ENCODE peak calls at places on chromosomes 4 and X, in six cellular contexts. One of them, this sample, is unnamed.

GRCh38 chr4:90211174-90211573 is 84.0 kb downstream of the CCSER1 start:
- DNase-seq in astrocyte: no peak
- DNase-seq in AG09309: no peak
- DNase-seq in mesothelial cell of epicardium: no peak
- DNase-seq in lower lobe of right lung: no peak
- DNase-seq in HCT116: no peak
- DNase-seq in this sample: no peak

GRCh38 chr4:159363376-159363775 is 260.5 kb downstream of the RAPGEF2 start:
- DNase-seq in mesothelial cell of epicardium: no peak
- DNase-seq in HCT116: no peak
- DNase-seq in AG09309: no peak
- DNase-seq in lower lobe of right lung: no peak
- DNase-seq in astrocyte: peak
- DNase-seq in this sample: no peak

GRCh38 chrX:153880440-153880815 is 5.5 kb downstream of the L1CAM start:
- DNase-seq in astrocyte: no peak
- DNase-seq in mesothelial cell of epicardium: no peak
- DNase-seq in HCT116: no peak
- DNase-seq in lower lobe of right lung: no peak
- DNase-seq in AG09309: no peak
- DNase-seq in this sample: no peak

GRCh38 chr4:123622572-123622971 is 226.0 kb downstream of the SPRY1 start:
- DNase-seq in lower lobe of right lung: no peak
- DNase-seq in HCT116: no peak
- DNase-seq in mesothelial cell of epicardium: no peak
- DNase-seq in AG09309: no peak
- DNase-seq in astrocyte: no peak
- DNase-seq in this sample: no peak

GRCh38 chr4:139718833-139719232 is 53.2 kb downstream of the MGST2 start:
- DNase-seq in AG09309: no peak
- DNase-seq in astrocyte: no peak
- DNase-seq in HCT116: no peak
- DNase-seq in mesothelial cell of epicardium: no peak
- DNase-seq in lower lobe of right lung: no peak
- DNase-seq in this sample: no peak

GRCh38 chr4:158571736-158572135 is 50.1 kb downstream of the RXFP1 start:
- DNase-seq in astrocyte: no peak
- DNase-seq in HCT116: no peak
- DNase-seq in mesothelial cell of epicardium: no peak
- DNase-seq in lower lobe of right lung: no peak
- DNase-seq in AG09309: no peak
- DNase-seq in this sample: no peak

GRCh38 chr4:85837334-85837733 is 362.4 kb downstream of the ARHGAP24 start:
- DNase-seq in HCT116: no peak
- DNase-seq in astrocyte: no peak
- DNase-seq in mesothelial cell of epicardium: no peak
- DNase-seq in AG09309: no peak
- DNase-seq in lower lobe of right lung: no peak
- DNase-seq in this sample: no peak

GRCh38 chr4:41505161-41505653 is 32.8 kb upstream of the LIMCH1 start:
- DNase-seq in lower lobe of right lung: no peak
- DNase-seq in mesothelial cell of epicardium: no peak
- DNase-seq in astrocyte: peak
- DNase-seq in HCT116: no peak
- DNase-seq in AG09309: no peak
- DNase-seq in this sample: no peak

GRCh38 chr4:40176602-40177001 is 20.2 kb upstream of the RHOH start:
- DNase-seq in lower lobe of right lung: no peak
- DNase-seq in HCT116: no peak
- DNase-seq in AG09309: no peak
- DNase-seq in astrocyte: no peak
- DNase-seq in mesothelial cell of epicardium: no peak
- DNase-seq in this sample: no peak

GRCh38 chrX:118779581-118779980 is 44.0 kb upstream of the ZCCHC12 start:
- DNase-seq in mesothelial cell of epicardium: no peak
- DNase-seq in HCT116: no peak
- DNase-seq in lower lobe of right lung: no peak
- DNase-seq in AG09309: no peak
- DNase-seq in astrocyte: no peak
- DNase-seq in this sample: no peak

GRCh38 chr4:89110541-89110985 is 770 bp upstream of the TIGD2 start:
- DNase-seq in astrocyte: no peak
- DNase-seq in mesothelial cell of epicardium: no peak
- DNase-seq in lower lobe of right lung: no peak
- DNase-seq in HCT116: no peak
- DNase-seq in AG09309: no peak
- DNase-seq in this sample: no peak

GRCh38 chr4:158771776-158772175 is 3.0 kb downstream of the FNIP2 start:
- DNase-seq in lower lobe of right lung: no peak
- DNase-seq in mesothelial cell of epicardium: no peak
- DNase-seq in astrocyte: no peak
- DNase-seq in AG09309: no peak
- DNase-seq in HCT116: no peak
- DNase-seq in this sample: no peak

GRCh38 chrX:83419030-83419792 is 88.9 kb upstream of the POU3F4 start:
- DNase-seq in astrocyte: no peak
- DNase-seq in HCT116: no peak
- DNase-seq in mesothelial cell of epicardium: no peak
- DNase-seq in AG09309: no peak
- DNase-seq in lower lobe of right lung: no peak
- DNase-seq in this sample: no peak

GRCh38 chr4:15493411-15493810 is 23.7 kb downstream of the CC2D2A start:
- DNase-seq in astrocyte: no peak
- DNase-seq in HCT116: no peak
- DNase-seq in AG09309: no peak
- DNase-seq in lower lobe of right lung: no peak
- DNase-seq in mesothelial cell of epicardium: no peak
- DNase-seq in this sample: no peak

GRCh38 chr4:8846046-8846720 is 25.5 kb downstream of the HMX1 start:
- DNase-seq in mesothelial cell of epicardium: no peak
- DNase-seq in AG09309: no peak
- DNase-seq in astrocyte: no peak
- DNase-seq in lower lobe of right lung: peak
- DNase-seq in HCT116: no peak
- DNase-seq in this sample: peak

GRCh38 chr4:38281416-38282071 is 321.3 kb downstream of the PTTG2 start:
- DNase-seq in HCT116: no peak
- DNase-seq in astrocyte: peak
- DNase-seq in mesothelial cell of epicardium: no peak
- DNase-seq in lower lobe of right lung: no peak
- DNase-seq in AG09309: no peak
- DNase-seq in this sample: no peak

GRCh38 chr4:134364928-134365327 is 163.3 kb upstream of the PABPC4L start:
- DNase-seq in lower lobe of right lung: no peak
- DNase-seq in HCT116: no peak
- DNase-seq in mesothelial cell of epicardium: no peak
- DNase-seq in astrocyte: no peak
- DNase-seq in AG09309: no peak
- DNase-seq in this sample: no peak

GRCh38 chr4:139734201-139734874 is 68.7 kb downstream of the MGST2 start:
- DNase-seq in mesothelial cell of epicardium: no peak
- DNase-seq in lower lobe of right lung: no peak
- DNase-seq in AG09309: peak
- DNase-seq in astrocyte: peak
- DNase-seq in HCT116: no peak
- DNase-seq in this sample: no peak

GRCh38 chr4:96009720-96010119 is 169.8 kb downstream of the PDHA2 start:
- DNase-seq in mesothelial cell of epicardium: no peak
- DNase-seq in astrocyte: peak
- DNase-seq in lower lobe of right lung: no peak
- DNase-seq in HCT116: no peak
- DNase-seq in AG09309: no peak
- DNase-seq in this sample: no peak

GRCh38 chr4:823093-823760 is 2.7 kb downstream of the CPLX1 start:
- DNase-seq in lower lobe of right lung: no peak
- DNase-seq in HCT116: no peak
- DNase-seq in AG09309: no peak
- DNase-seq in mesothelial cell of epicardium: no peak
- DNase-seq in astrocyte: no peak
- DNase-seq in this sample: no peak

DNA sequence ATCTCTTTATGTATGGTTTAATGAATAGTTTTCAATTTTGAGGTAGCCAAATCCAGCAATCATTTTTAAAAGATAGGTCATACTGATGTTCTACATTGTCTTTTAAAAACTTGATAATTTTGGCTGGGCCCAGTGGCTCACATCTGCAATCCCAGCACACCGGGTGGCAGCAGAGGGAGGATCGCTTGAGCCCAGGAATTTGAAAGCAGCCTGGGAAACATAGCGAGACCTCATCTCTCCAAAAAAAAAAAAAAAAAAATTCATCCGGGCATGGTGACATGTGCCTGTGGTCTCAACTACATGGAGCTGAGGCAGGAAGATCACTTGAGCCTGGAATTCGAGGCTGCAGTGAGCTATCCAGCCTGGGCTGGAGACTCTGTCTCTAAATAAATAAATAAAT is 419.8 kb downstream of the GALNTL6 start:
- DNase-seq in HCT116: peak
- DNase-seq in AG09309: no peak
- DNase-seq in mesothelial cell of epicardium: no peak
- DNase-seq in lower lobe of right lung: no peak
- DNase-seq in astrocyte: no peak
- DNase-seq in this sample: no peak
- TF ChIP-seq CTCF in HCT116: peak
- TF ChIP-seq CTCF in AG09309: no peak
- TF ChIP-seq CTCF in mesothelial cell of epicardium: no peak
- TF ChIP-seq CTCF in lower lobe of right lung: no peak
- TF ChIP-seq CTCF in astrocyte: no peak
- TF ChIP-seq CTCF in this sample: no peak

GRCh38 chr4:182932651-182933050 is 15.5 kb upstream of the DCTD start:
- DNase-seq in lower lobe of right lung: no peak
- DNase-seq in mesothelial cell of epicardium: no peak
- DNase-seq in astrocyte: no peak
- DNase-seq in HCT116: no peak
- DNase-seq in AG09309: no peak
- DNase-seq in this sample: no peak

GRCh38 chr4:182939680-182940079 is 22.5 kb upstream of the DCTD start:
- DNase-seq in astrocyte: no peak
- DNase-seq in lower lobe of right lung: no peak
- DNase-seq in mesothelial cell of epicardium: no peak
- DNase-seq in HCT116: no peak
- DNase-seq in AG09309: no peak
- DNase-seq in this sample: no peak

GRCh38 chr4:182937268-182938208 is 20.4 kb upstream of the DCTD start:
- DNase-seq in astrocyte: no peak
- DNase-seq in AG09309: no peak
- DNase-seq in HCT116: no peak
- DNase-seq in lower lobe of right lung: no peak
- DNase-seq in mesothelial cell of epicardium: no peak
- DNase-seq in this sample: no peak

DNA sequence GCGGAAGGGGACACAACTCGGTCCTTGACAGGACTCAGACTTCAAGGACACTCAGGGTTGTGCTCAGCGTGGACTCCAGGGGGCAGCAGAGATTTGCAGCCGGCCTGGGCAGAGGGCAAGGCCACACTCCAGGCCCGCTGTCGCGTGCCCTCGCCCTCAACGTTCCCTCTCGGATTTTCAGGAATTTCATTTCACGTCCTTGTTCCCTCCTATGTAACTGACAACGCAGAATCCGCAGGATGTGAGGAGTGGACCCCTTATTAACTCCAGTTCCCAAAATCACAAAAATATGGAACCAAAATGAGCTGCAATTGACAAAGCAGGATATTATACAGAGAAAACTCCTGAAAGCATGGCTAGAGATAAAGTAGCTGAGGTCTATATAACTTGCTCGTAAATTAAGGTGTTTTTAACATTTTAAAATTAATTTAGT is 21.0 kb upstream of the DCTD start:
- DNase-seq in AG09309: no peak
- DNase-seq in lower lobe of right lung: peak
- DNase-seq in astrocyte: peak
- DNase-seq in HCT116: peak
- DNase-seq in mesothelial cell of epicardium: peak
- DNase-seq in this sample: peak
- TF ChIP-seq CTCF in AG09309: peak
- TF ChIP-seq CTCF in lower lobe of right lung: peak
- TF ChIP-seq CTCF in astrocyte: peak
- TF ChIP-seq CTCF in HCT116: peak
- TF ChIP-seq CTCF in mesothelial cell of epicardium: peak
- TF ChIP-seq CTCF in this sample: peak

GRCh38 chr4:146098978-146099377 is 76.5 kb upstream of the LSM6 start:
- DNase-seq in astrocyte: no peak
- DNase-seq in HCT116: no peak
- DNase-seq in mesothelial cell of epicardium: no peak
- DNase-seq in lower lobe of right lung: no peak
- DNase-seq in AG09309: no peak
- DNase-seq in this sample: no peak

GRCh38 chr4:146095867-146096266 is 79.7 kb upstream of the LSM6 start:
- DNase-seq in AG09309: no peak
- DNase-seq in lower lobe of right lung: no peak
- DNase-seq in mesothelial cell of epicardium: no peak
- DNase-seq in HCT116: no peak
- DNase-seq in astrocyte: no peak
- DNase-seq in this sample: no peak

GRCh38 chr4:146096374-146096773 is 79.1 kb upstream of the LSM6 start:
- DNase-seq in mesothelial cell of epicardium: no peak
- DNase-seq in astrocyte: no peak
- DNase-seq in HCT116: no peak
- DNase-seq in AG09309: no peak
- DNase-seq in lower lobe of right lung: no peak
- DNase-seq in this sample: no peak

GRCh38 chr4:146098397-146098796 is 77.1 kb upstream of the LSM6 start:
- DNase-seq in mesothelial cell of epicardium: no peak
- DNase-seq in astrocyte: no peak
- DNase-seq in HCT116: no peak
- DNase-seq in lower lobe of right lung: no peak
- DNase-seq in AG09309: no peak
- DNase-seq in this sample: no peak

GRCh38 chr4:146095091-146095690 is 80.3 kb upstream of the LSM6 start:
- DNase-seq in AG09309: peak
- DNase-seq in HCT116: peak
- DNase-seq in mesothelial cell of epicardium: no peak
- DNase-seq in lower lobe of right lung: no peak
- DNase-seq in astrocyte: peak
- DNase-seq in this sample: no peak
- TF ChIP-seq CTCF in AG09309: peak
- TF ChIP-seq CTCF in HCT116: peak
- TF ChIP-seq CTCF in mesothelial cell of epicardium: no peak
- TF ChIP-seq CTCF in lower lobe of right lung: peak
- TF ChIP-seq CTCF in astrocyte: peak
- TF ChIP-seq CTCF in this sample: peak

GRCh38 chr4:185039508-185040273 is 21.4 kb downstream of the HELT start:
- DNase-seq in AG09309: peak
- DNase-seq in HCT116: peak
- DNase-seq in lower lobe of right lung: peak
- DNase-seq in astrocyte: peak
- DNase-seq in mesothelial cell of epicardium: peak
- DNase-seq in this sample: no peak

GRCh38 chr4:185035284-185035683 is 17.0 kb downstream of the HELT start:
- DNase-seq in AG09309: no peak
- DNase-seq in HCT116: no peak
- DNase-seq in astrocyte: no peak
- DNase-seq in mesothelial cell of epicardium: no peak
- DNase-seq in lower lobe of right lung: no peak
- DNase-seq in this sample: no peak

GRCh38 chr4:185036019-185036418 is 17.7 kb downstream of the HELT start:
- DNase-seq in AG09309: no peak
- DNase-seq in astrocyte: no peak
- DNase-seq in HCT116: no peak
- DNase-seq in lower lobe of right lung: no peak
- DNase-seq in mesothelial cell of epicardium: no peak
- DNase-seq in this sample: no peak

GRCh38 chr4:185033950-185034349 is 15.7 kb downstream of the HELT start:
- DNase-seq in astrocyte: no peak
- DNase-seq in HCT116: no peak
- DNase-seq in mesothelial cell of epicardium: no peak
- DNase-seq in lower lobe of right lung: no peak
- DNase-seq in AG09309: peak
- DNase-seq in this sample: no peak

GRCh38 chr4:185036842-185037241 is 18.6 kb downstream of the HELT start:
- DNase-seq in mesothelial cell of epicardium: no peak
- DNase-seq in lower lobe of right lung: no peak
- DNase-seq in astrocyte: no peak
- DNase-seq in HCT116: no peak
- DNase-seq in AG09309: no peak
- DNase-seq in this sample: no peak
- TF ChIP-seq CTCF in mesothelial cell of epicardium: no peak
- TF ChIP-seq CTCF in lower lobe of right lung: no peak
- TF ChIP-seq CTCF in astrocyte: no peak
- TF ChIP-seq CTCF in HCT116: no peak
- TF ChIP-seq CTCF in AG09309: no peak
- TF ChIP-seq CTCF in this sample: no peak

This sample was measured in type B pancreatic cell.